ENCODE peak calls at places on chromosome 12, in six cellular contexts. R is mesenchymal stem cell, S is endothelial cell of umbilical vein, O is A673, M is esophagus squamous epithelium, A is left lung. T is an unnamed sample.
A peak's percentile ranks its signal among the peaks of the same experiment; 100 is the strongest.

GRCh38 chr12:129984097-129984496 is 80.3 kb upstream of the TMEM132D start:
- DNase-seq in A (no peak), S (no peak), M (no peak), O (no peak), R (no peak), T (no peak)

GRCh38 chr12:96063046-96063445 is 27.7 kb upstream of the LTA4H start:
- DNase-seq in R (peak; percentile 9), O (peak; percentile 67), S (peak; percentile 41), A (no peak), M (no peak), T (no peak)

GRCh38 chr12:19969476-19969875 is 398.9 kb upstream of the PDE3A start:
- DNase-seq in A (no peak), R (no peak), M (no peak), S (no peak), O (no peak), T (no peak)

GRCh38 chr12:17411662-17412061 is 678.3 kb downstream of the RERGL start:
- DNase-seq in R (no peak), S (no peak), M (no peak), A (no peak), O (no peak), T (no peak)

GRCh38 chr12:28050606-28051005 is 78.1 kb upstream of the PTHLH start:
- DNase-seq in M (no peak), O (no peak), R (no peak), A (no peak), S (no peak), T (no peak)

GRCh38 chr12:25590021-25590721 is 37.1 kb upstream of the LMNTD1 start:
- DNase-seq in O (no peak), M (no peak), R (no peak), A (no peak), S (no peak), T (no peak)

GRCh38 chr12:55820679-55821078 is 2.8 kb downstream of the ORMDL2 start:
- DNase-seq in A (no peak), S (no peak), O (peak; percentile 39), M (no peak), R (peak; percentile 48), T (no peak)

GRCh38 chr12:13000616-13000934 is 510 bp upstream of the HEBP1 start:
- DNase-seq in R (no peak), A (no peak), M (no peak), O (no peak), S (no peak), T (no peak)

GRCh38 chr12:28313631-28314030 is 123.4 kb downstream of the CCDC91 start:
- DNase-seq in M (no peak), O (peak; percentile 4), R (peak; percentile 31), S (peak; percentile 78), A (no peak), T (no peak)

GRCh38 chr12:74890237-74890599 is 319.4 kb downstream of the KCNC2 start:
- DNase-seq in R (peak; percentile 78), S (peak; percentile 79), O (peak; percentile 69), A (no peak), M (no peak), T (peak; percentile 87)

GRCh38 chr12:64696065-64696741 is 63.0 kb downstream of the GNS start:
- DNase-seq in M (no peak), O (peak; percentile 53), R (peak; percentile 60), A (no peak), S (peak; percentile 62), T (peak; percentile 37)

GRCh38 chr12:108799528-108800243 is 57.7 kb downstream of the SSH1 start:
- DNase-seq in O (no peak), R (no peak), M (no peak), A (peak; percentile 3), S (no peak), T (no peak)

GRCh38 chr12:53060721-53061276 is 10.9 kb downstream of the TNS2 start:
- DNase-seq in M (no peak), A (peak; percentile 76), O (no peak), S (peak; percentile 24), R (no peak), T (peak; percentile 19)

GRCh38 chr12:31813305-31813704 is 84.5 kb upstream of the AMN1 start:
- DNase-seq in A (no peak), S (peak; percentile 44), M (no peak), O (no peak), R (no peak), T (peak; percentile 26)

GRCh38 chr12:79344855-79345840 is 345.6 kb downstream of the PAWR start:
- DNase-seq in O (peak; percentile 55), M (no peak), A (no peak), R (peak; percentile 26), S (peak; percentile 54), T (peak; percentile 58)

GRCh38 chr12:76757694-76758093 is 6.2 kb upstream of the ZDHHC17 start:
- DNase-seq in O (no peak), M (no peak), S (no peak), R (no peak), A (no peak), T (no peak)

GRCh38 chr12:51972424-51972812 is 20.9 kb downstream of the ACVR1B start:
- DNase-seq in R (no peak), A (no peak), M (no peak), O (no peak), S (no peak), T (no peak)

GRCh38 chr12:95836185-95836609 is 22.6 kb upstream of the SNRPF start:
- DNase-seq in R (no peak), S (peak; percentile 87), M (no peak), A (no peak), O (peak; percentile 84), T (no peak)

GRCh38 chr12:115203661-115204060 is 519.7 kb upstream of the TBX3 start:
- DNase-seq in M (no peak), A (no peak), O (no peak), R (no peak), S (no peak), T (no peak)

GRCh38 chr12:78977463-78977862 is 112.9 kb downstream of the SYT1 start:
- DNase-seq in A (no peak), O (no peak), M (no peak), S (no peak), R (no peak), T (no peak)

GRCh38 chr12:105235299-105235746 is 651 bp downstream of the APPL2 start:
- DNase-seq in O (no peak), S (peak; percentile 50), A (no peak), R (peak; percentile 38), M (no peak), T (no peak)

GRCh38 chr12:30166416-30166815 is 382.7 kb upstream of the TMTC1 start:
- DNase-seq in O (no peak), M (no peak), A (no peak), R (peak; percentile 9), S (no peak), T (no peak)

GRCh38 chr12:77689510-77690086 is 141.1 kb upstream of the NAV3 start:
- DNase-seq in R (no peak), A (no peak), O (no peak), S (no peak), M (no peak), T (no peak)

GRCh38 chr12:40105515-40106201 is at the start of gene SLC2A13:
- DNase-seq in R (peak; percentile 74), M (no peak), S (peak; percentile 65), A (peak; percentile 94), O (peak; percentile 81), T (peak; percentile 93)

GRCh38 chr12:129202109-129202814 is 349.0 kb downstream of the GLT1D1 start:
- DNase-seq in S (no peak), A (no peak), M (no peak), R (no peak), O (no peak), T (no peak)

GRCh38 chr12:85804663-85805062 is 31.5 kb downstream of the RASSF9 start:
- DNase-seq in A (no peak), S (no peak), M (no peak), O (peak; percentile 37), R (no peak), T (no peak)

GRCh38 chr12:1662761-1663439 is 28.0 kb upstream of the ADIPOR2 start:
- DNase-seq in R (peak; percentile 71), A (peak; percentile 84), M (no peak), S (no peak), O (no peak), T (peak; percentile 88)

GRCh38 chr12:65742481-65742971 is 81.8 kb upstream of the HMGA2 start:
- DNase-seq in M (no peak), O (peak; percentile 40), R (peak; percentile 47), S (peak; percentile 29), A (no peak), T (peak; percentile 56)

DNA sequence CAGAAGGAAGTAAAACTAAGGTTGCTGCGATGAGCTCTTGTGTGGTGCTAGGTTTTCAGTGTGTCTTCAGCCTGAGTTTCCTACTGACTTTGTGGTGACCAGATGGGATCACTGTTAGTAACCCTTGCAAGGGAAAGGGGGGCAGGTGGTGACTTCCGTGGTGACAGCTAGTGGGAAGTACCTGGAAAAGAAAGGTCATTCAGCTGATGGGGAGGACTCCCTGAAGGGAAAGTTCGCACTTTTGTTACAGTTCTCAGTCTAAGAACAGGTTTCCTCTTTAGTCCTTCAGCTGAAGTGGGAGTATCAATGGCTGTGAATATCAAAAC is 2.1 kb downstream of the ATP6V0A2 start:
- DNase-seq in R (no peak), O (no peak), M (no peak), S (no peak), A (no peak), T (no peak)
- H3K4me3 ChIP-seq in R (no peak overlapping the region), O (no peak overlapping the region), M (no peak overlapping the region), S (no peak overlapping the region), A (peak overlapping the region; percentile 87), T (no peak overlapping the region)

GRCh38 chr12:126727218-126727601 is 1539.8 kb upstream of the TMEM132C start:
- DNase-seq in R (no peak), M (no peak), S (no peak), O (no peak), A (no peak), T (no peak)
- H3K4me3 ChIP-seq in R (no peak overlapping the region), M (no peak overlapping the region), S (no peak overlapping the region), O (no peak overlapping the region), A (no peak overlapping the region), T (no peak overlapping the region)

DNA sequence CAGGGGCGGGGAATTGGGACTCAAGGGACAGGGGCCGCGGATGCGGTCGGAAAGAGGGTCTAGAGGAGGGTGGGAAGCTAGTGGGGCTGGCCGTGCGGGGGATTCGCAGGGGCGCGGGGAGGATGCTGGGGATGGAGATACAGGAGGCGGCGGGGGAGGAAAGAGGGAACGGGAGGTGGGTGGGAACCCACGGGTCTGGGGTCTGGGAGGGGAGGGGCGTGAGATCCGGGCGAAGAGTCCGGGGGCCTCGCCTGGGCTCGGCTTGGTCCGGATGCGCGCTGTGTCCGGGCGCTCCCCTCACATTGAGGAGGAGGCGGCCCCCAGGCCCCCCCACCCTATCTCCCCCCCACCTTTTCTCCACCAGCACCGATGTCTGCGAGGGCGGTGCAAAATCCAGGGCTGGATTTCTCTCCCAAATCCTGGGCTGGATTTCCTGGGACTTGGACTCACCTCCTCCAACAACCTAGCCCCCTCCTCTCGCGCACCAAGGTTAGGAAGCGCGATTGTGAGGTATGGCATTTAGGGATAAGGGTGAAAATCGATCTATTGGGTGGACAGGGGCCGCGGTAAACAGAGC is at the start of gene AGAP2:
- DNase-seq in S (no peak), R (no peak), M (no peak), A (no peak), O (peak; percentile 68), T (no peak)
- H3K4me3 ChIP-seq in S (no peak within 1 kb of the TSS), R (peak within 1 kb of the TSS; percentile 29), M (peak within 1 kb of the TSS; percentile 58), A (no peak within 1 kb of the TSS), O (peak within 1 kb of the TSS; percentile 62), T (peak within 1 kb of the TSS; percentile 42)

DNA sequence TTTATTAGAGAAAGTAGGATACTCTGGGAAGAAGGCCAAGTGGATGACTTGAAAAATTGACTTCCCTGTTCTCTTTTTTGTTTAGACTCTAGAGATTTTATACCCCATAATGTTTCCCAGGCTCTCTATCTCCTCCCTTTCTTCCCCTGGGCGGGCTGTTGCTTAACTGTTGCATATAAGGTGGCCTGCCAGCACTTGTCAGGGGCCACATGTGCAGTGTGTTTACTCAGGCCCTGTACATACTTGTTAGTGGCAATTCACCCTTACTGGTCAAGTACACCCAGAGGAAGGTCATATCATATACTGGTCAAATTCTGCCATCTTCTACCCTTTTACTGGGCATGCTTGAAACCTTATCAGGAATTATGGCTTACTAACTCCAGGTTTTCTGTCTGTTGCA is 403.7 kb downstream of the SLC6A15 start:
- DNase-seq in M (no peak), A (no peak), O (no peak), R (no peak), S (no peak), T (no peak)
- H3K4me3 ChIP-seq in M (no peak overlapping the region), A (no peak overlapping the region), O (no peak overlapping the region), R (peak overlapping the region; percentile 53), S (no peak overlapping the region), T (no peak overlapping the region)

T was measured in hepatocyte.